ENCODE peak calls at places on chromosomes 4 and X, in six cellular contexts. E is uterus, P is GM13976, Z is AG09309, J is fibroblast of the aortic adventitia, O is psoas muscle. N is an unnamed sample.
A peak's percentile ranks its signal among the peaks of the same experiment; 100 is the strongest.

GRCh38 chr4:23368081-23368697 is 521.7 kb downstream of the PPARGC1A start:
- DNase-seq in E (no peak), P (no peak), Z (no peak), J (no peak), O (no peak), N (no peak)

GRCh38 chr4:7631288-7631633 is 196.5 kb upstream of the PSAPL1 start:
- DNase-seq in E (no peak), P (no peak), Z (no peak), J (no peak), O (no peak), N (no peak)

GRCh38 chr4:23822181-23822580 is 67.7 kb downstream of the PPARGC1A start:
- DNase-seq in E (no peak), P (no peak), Z (no peak), J (no peak), O (no peak), N (no peak)

GRCh38 chr4:82461710-82462109 is 31.3 kb downstream of the ENOPH1 start:
- DNase-seq in E (no peak), P (no peak), Z (no peak), J (no peak), O (no peak), N (no peak)

GRCh38 chr4:11119474-11119873 is 309.2 kb downstream of the HS3ST1 start:
- DNase-seq in E (no peak), P (no peak), Z (no peak), J (no peak), O (no peak), N (no peak)

GRCh38 chr4:168150651-168151050 is 58.3 kb downstream of the ANXA10 start:
- DNase-seq in E (no peak), P (no peak), Z (no peak), J (peak; percentile 53), O (no peak), N (no peak)

GRCh38 chr4:10175626-10176025 is 59.0 kb upstream of the WDR1 start:
- DNase-seq in E (no peak), P (no peak), Z (no peak), J (no peak), O (no peak), N (no peak)

GRCh38 chr4:85707591-85707990 is 232.6 kb downstream of the ARHGAP24 start:
- DNase-seq in E (no peak), P (peak; percentile 24), Z (no peak), J (no peak), O (no peak), N (no peak)

GRCh38 chr4:104524591-104524990 is 29.9 kb upstream of the CXXC4 start:
- DNase-seq in E (no peak), P (no peak), Z (no peak), J (peak; percentile 0), O (no peak), N (no peak)

GRCh38 chrX:74133156-74133796 is 170.7 kb upstream of the ZCCHC13 start:
- DNase-seq in E (peak; percentile 29), P (peak; percentile 52), Z (peak; percentile 65), J (peak; percentile 88), O (no peak), N (peak; percentile 42)

GRCh38 chr4:48369248-48369647 is 27.9 kb downstream of the SLAIN2 start:
- DNase-seq in E (no peak), P (no peak), Z (no peak), J (no peak), O (no peak), N (no peak)

GRCh38 chr4:173119818-173120217 is 48.8 kb upstream of the GALNT7 start:
- DNase-seq in E (no peak), P (no peak), Z (no peak), J (no peak), O (no peak), N (no peak)

GRCh38 chr4:98586634-98587354 is 71.6 kb downstream of the TSPAN5 start:
- DNase-seq in E (no peak), P (no peak), Z (no peak), J (no peak), O (no peak), N (no peak)

GRCh38 chr4:152094851-152095700 is 334.3 kb upstream of the GATB start:
- DNase-seq in E (no peak), P (no peak), Z (peak; percentile 57), J (peak; percentile 81), O (no peak), N (no peak)

GRCh38 chr4:2271279-2272025 is 9.5 kb upstream of the MXD4 start:
- DNase-seq in E (no peak), P (no peak), Z (no peak), J (no peak), O (peak; percentile 49), N (no peak)

GRCh38 chr4:170087163-170087700 is 2.5 kb downstream of the AADAT start:
- DNase-seq in E (no peak), P (no peak), Z (no peak), J (peak; percentile 45), O (no peak), N (no peak)

GRCh38 chrX:55450259-55450658 is 1.7 kb upstream of the MAGEH1 start:
- DNase-seq in E (no peak), P (no peak), Z (no peak), J (peak; percentile 35), O (no peak), N (no peak)

GRCh38 chr4:84647307-84647884 is 64.5 kb downstream of the CDS1 start:
- DNase-seq in E (no peak), P (no peak), Z (no peak), J (no peak), O (no peak), N (no peak)

GRCh38 chrX:20116087-20116574 is 576 bp downstream of the MAP7D2 start:
- DNase-seq in E (no peak), P (no peak), Z (no peak), J (no peak), O (no peak), N (no peak)

GRCh38 chrX:29082558-29082957 is 495.3 kb downstream of the IL1RAPL1 start:
- DNase-seq in E (no peak), P (no peak), Z (no peak), J (no peak), O (no peak), N (no peak)

GRCh38 chr4:112979881-112980421 is 69.5 kb upstream of the ANK2 start:
- DNase-seq in E (no peak), P (no peak), Z (no peak), J (no peak), O (peak; percentile 35), N (no peak)

GRCh38 chr4:4521069-4521468 is 20.8 kb downstream of the STX18 start:
- DNase-seq in E (no peak), P (no peak), Z (no peak), J (peak; percentile 11), O (no peak), N (no peak)

GRCh38 chr4:687048-687974 is 1.6 kb downstream of the SLC49A3 start:
- DNase-seq in E (peak; percentile 84), P (no peak), Z (peak; percentile 52), J (peak; percentile 83), O (peak; percentile 97), N (no peak)

GRCh38 chrX:13087322-13088154 is 43.1 kb upstream of the FAM9C start:
- DNase-seq in E (no peak), P (peak; percentile 53), Z (no peak), J (peak; percentile 31), O (no peak), N (peak; percentile 61)

GRCh38 chr4:46432923-46433322 is 43.0 kb upstream of the GABRA2 start:
- DNase-seq in E (no peak), P (no peak), Z (no peak), J (no peak), O (no peak), N (no peak)

GRCh38 chrX:75278991-75279390 is 5.1 kb downstream of the UPRT start:
- DNase-seq in E (no peak), P (no peak), Z (no peak), J (peak; percentile 9), O (no peak), N (no peak)

DNA sequence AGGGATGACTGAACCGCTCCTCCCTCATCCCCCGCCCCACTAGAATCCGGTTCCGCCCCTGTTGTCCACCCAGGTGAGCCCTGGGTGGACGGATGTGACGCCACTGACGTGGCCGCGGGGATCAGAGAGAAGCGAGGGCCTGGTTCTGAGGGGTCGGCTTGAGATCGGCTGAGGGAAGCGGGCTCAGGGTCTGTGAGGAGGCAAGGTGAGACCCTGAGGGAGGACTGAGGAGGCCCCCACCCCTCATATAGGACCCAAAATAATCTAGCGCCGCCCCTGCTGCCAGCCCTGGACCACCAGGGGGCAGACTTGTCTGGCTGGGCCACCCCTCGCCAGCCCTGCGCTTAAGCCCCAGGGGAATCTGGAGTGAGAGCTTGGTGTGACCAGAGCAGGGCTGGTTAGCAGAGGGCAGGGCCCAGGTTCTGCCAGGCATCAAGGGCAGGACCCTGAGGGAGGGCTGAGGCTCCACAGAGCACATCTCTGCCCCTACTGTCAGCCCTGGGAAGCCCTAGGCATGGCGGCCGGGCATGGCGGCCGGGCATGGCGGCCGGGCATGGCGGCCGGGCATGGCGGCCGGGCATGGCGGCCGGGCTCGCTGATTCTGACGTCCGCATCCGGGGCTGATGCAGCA is at the start of gene MAGEA8:
- DNase-seq in E (no peak), P (peak; percentile 36), Z (no peak), J (no peak), O (no peak), N (peak; percentile 24)
- TF ChIP-seq CTCF in E (no peak), P (no peak), Z (peak; percentile 12), J (no peak), O (no peak), N (no peak)

GRCh38 chr4:15457401-15458201 is 12.1 kb upstream of the CC2D2A start:
- DNase-seq in E (no peak), P (peak; percentile 29), Z (peak; percentile 60), J (peak; percentile 88), O (no peak), N (peak; percentile 28)
- TF ChIP-seq CTCF in E (peak; percentile 81), P (peak; percentile 44), Z (peak; percentile 59), J (peak; percentile 67), O (peak; percentile 78), N (peak; percentile 63)

GRCh38 chrX:119726900-119727555 is 31.4 kb upstream of the SOWAHD start:
- DNase-seq in E (no peak), P (no peak), Z (no peak), J (no peak), O (no peak), N (no peak)

GRCh38 chrX:119729408-119730201 is 28.8 kb upstream of the SOWAHD start:
- DNase-seq in E (peak; percentile 60), P (peak; percentile 65), Z (peak; percentile 52), J (peak; percentile 76), O (no peak), N (peak; percentile 59)

GRCh38 chrX:119728487-119728886 is 29.9 kb upstream of the SOWAHD start:
- DNase-seq in E (no peak), P (no peak), Z (no peak), J (no peak), O (no peak), N (no peak)
- TF ChIP-seq CTCF in E (no peak), P (no peak), Z (peak; percentile 14), J (no peak), O (no peak), N (no peak)

GRCh38 chrX:151155234-151155633 is 21.1 kb upstream of the GPR50 start:
- DNase-seq in E (no peak), P (no peak), Z (no peak), J (no peak), O (no peak), N (no peak)

GRCh38 chrX:151151668-151152267 is 24.6 kb upstream of the GPR50 start:
- DNase-seq in E (no peak), P (peak; percentile 35), Z (peak; percentile 21), J (peak; percentile 68), O (no peak), N (peak; percentile 38)

DNA sequence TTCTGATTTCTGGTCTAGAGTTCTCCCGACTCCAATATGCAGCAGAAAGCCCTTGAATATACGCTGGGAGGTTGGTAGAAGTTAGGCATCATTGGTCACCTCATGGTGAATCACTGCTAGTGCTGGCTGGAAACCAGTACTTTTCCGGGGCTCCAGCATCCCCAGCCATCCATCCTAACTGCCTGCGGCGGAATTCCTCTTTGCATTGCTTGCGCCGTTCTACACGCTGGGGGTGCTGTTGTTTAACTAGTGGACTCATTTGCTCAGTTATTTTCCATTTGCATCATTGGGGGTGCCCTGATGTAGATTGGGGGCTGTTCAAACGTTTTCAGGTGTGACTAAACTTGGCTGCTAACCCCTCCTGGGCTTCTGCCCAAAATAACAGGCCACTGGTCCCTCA is 23.3 kb upstream of the GPR50 start:
- DNase-seq in E (no peak), P (no peak), Z (peak; percentile 13), J (peak; percentile 29), O (no peak), N (no peak)
- TF ChIP-seq CTCF in E (no peak), P (no peak), Z (peak; percentile 41), J (peak; percentile 26), O (no peak), N (no peak)

N was measured in GM10248.